ENCODE peak calls at places on chromosomes 4 and X, in six cellular contexts. K, C, Z, B, G and W are unnamed samples. For H3K9me3, the result is how much of the 10 kb centered on the place peaks cover.

GRCh38 chr4:121686265-121686664 is 10.5 kb downstream of the ANXA5 start:
- DNase-seq in K (no peak), C (no peak), Z (no peak), B (no peak), G (no peak), W (no peak)

GRCh38 chr4:189136462-189136861 is 804.2 kb upstream of the FRG1 start:
- DNase-seq in K (no peak), C (no peak), Z (no peak), B (no peak), G (no peak), W (no peak)

GRCh38 chrX:40004916-40005289 is 92.9 kb downstream of the BCOR start:
- DNase-seq in K (no peak), C (no peak), Z (peak), B (no peak), G (no peak), W (no peak)

GRCh38 chr4:124486423-124486822 is 226.1 kb downstream of the ANKRD50 start:
- DNase-seq in K (no peak), C (no peak), Z (no peak), B (no peak), G (no peak), W (no peak)

GRCh38 chr4:18022572-18023039 is 1.1 kb upstream of the LCORL start:
- DNase-seq in K (peak), C (no peak), Z (no peak), B (no peak), G (no peak), W (no peak)

GRCh38 chr4:98110214-98110613 is 33.1 kb downstream of the STPG2 start:
- DNase-seq in K (no peak), C (no peak), Z (no peak), B (no peak), G (no peak), W (no peak)

GRCh38 chr4:123606336-123606735 is 209.7 kb downstream of the SPRY1 start:
- DNase-seq in K (no peak), C (no peak), Z (no peak), B (no peak), G (no peak), W (no peak)

GRCh38 chr4:105462042-105462421 is 11.8 kb downstream of the PPA2 start:
- DNase-seq in K (no peak), C (no peak), Z (no peak), B (no peak), G (no peak), W (no peak)

GRCh38 chr4:7831330-7831729 is 108.3 kb downstream of the AFAP1 start:
- DNase-seq in K (no peak), C (peak), Z (no peak), B (peak), G (no peak), W (no peak)

GRCh38 chr4:153153339-153153851 is 50.8 kb upstream of the TRIM2 start:
- DNase-seq in K (peak), C (peak), Z (peak), B (no peak), G (peak), W (no peak)

GRCh38 chr4:73376251-73376650 is 27.8 kb upstream of the ALB start:
- DNase-seq in K (no peak), C (no peak), Z (no peak), B (no peak), G (no peak), W (no peak)

GRCh38 chrX:75603833-75604232 is 81.0 kb upstream of the ZDHHC15 start:
- DNase-seq in K (peak), C (peak), Z (no peak), B (peak), G (no peak), W (no peak)

GRCh38 chr4:25857403-25857802 is 5.4 kb downstream of the SEL1L3 start:
- DNase-seq in K (no peak), C (no peak), Z (no peak), B (no peak), G (no peak), W (no peak)

GRCh38 chr4:103204114-103204513 is 6.0 kb upstream of the CENPE start:
- DNase-seq in K (no peak), C (no peak), Z (no peak), B (no peak), G (no peak), W (no peak)
- TF ChIP-seq CTCF in K (peak), C (no peak), Z (no peak), B (peak), G (no peak), W (peak)

GRCh38 chrX:44104699-44105098 is 131.5 kb upstream of the NDP start:
- DNase-seq in K (no peak), C (no peak), Z (no peak), B (no peak), G (no peak), W (no peak)
- H3K9me3 ChIP-seq in K (under half), C (under half), Z (under half), B (under half), G (under half), W (under half)

GRCh38 chr4:78292336-78292735 is 235.2 kb downstream of the FRAS1 start:
- DNase-seq in K (no peak), C (no peak), Z (no peak), B (no peak), G (no peak), W (no peak)

GRCh38 chr4:78291277-78291676 is 234.2 kb downstream of the FRAS1 start:
- DNase-seq in K (no peak), C (no peak), Z (no peak), B (no peak), G (no peak), W (no peak)

GRCh38 chr4:78296261-78296660 is 239.1 kb downstream of the FRAS1 start:
- DNase-seq in K (no peak), C (no peak), Z (no peak), B (no peak), G (no peak), W (no peak)

GRCh38 chr4:78293348-78293747 is 236.2 kb downstream of the FRAS1 start:
- DNase-seq in K (no peak), C (no peak), Z (no peak), B (no peak), G (no peak), W (no peak)

GRCh38 chr4:78293841-78294301 is 236.7 kb downstream of the FRAS1 start:
- DNase-seq in K (no peak), C (no peak), Z (no peak), B (no peak), G (no peak), W (no peak)
- TF ChIP-seq CTCF in K (peak), C (no peak), Z (no peak), B (no peak), G (no peak), W (no peak)

GRCh38 chr4:38366997-38367396 is 297.0 kb upstream of the KLF3 start:
- DNase-seq in K (no peak), C (no peak), Z (no peak), B (no peak), G (no peak), W (no peak)

GRCh38 chr4:38365748-38366310 is 298.2 kb upstream of the KLF3 start:
- DNase-seq in K (no peak), C (no peak), Z (no peak), B (no peak), G (no peak), W (no peak)

GRCh38 chr4:38366451-38366850 is 297.5 kb upstream of the KLF3 start:
- DNase-seq in K (no peak), C (peak), Z (no peak), B (no peak), G (no peak), W (no peak)

GRCh38 chr4:38367642-38368189 is 296.3 kb upstream of the KLF3 start:
- DNase-seq in K (no peak), C (no peak), Z (no peak), B (no peak), G (no peak), W (no peak)

GRCh38 chr4:38368612-38369011 is 295.4 kb upstream of the KLF3 start:
- DNase-seq in K (no peak), C (no peak), Z (no peak), B (no peak), G (no peak), W (no peak)
- H3K9me3 ChIP-seq in K (under half), C (under half), Z (under half), B (under half), G (under half), W (under half)

DNA sequence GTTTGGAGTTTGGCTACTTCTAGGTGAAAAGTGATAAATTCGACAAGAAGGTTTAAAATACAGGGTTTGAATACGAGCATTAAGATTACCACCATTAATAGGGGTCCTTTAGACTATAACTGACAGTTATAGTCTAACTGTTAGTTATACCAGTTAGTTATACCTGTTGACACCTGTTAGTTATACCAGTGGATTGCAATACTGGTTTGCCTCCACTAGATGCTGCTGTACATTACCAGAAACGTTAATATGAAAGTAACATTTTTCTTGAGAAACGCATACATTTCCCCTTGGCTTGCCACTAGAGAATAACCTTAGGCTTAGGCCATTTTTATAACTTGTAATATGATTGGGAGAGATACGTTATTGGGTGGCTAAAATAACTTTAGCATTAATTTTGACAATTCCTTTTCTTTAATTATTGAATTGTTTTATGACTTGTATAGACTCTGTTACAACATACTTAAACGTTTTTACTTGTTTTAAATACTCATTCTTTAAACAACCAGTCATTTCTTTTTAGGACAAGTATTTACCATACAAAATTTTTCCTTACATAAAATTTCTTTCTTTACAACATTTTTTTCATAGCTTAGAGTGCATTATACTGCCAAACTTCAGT is 911.2 kb downstream of the FSTL5 start:
- DNase-seq in K (peak), C (no peak), Z (no peak), B (no peak), G (no peak), W (no peak)
- TF ChIP-seq CTCF in K (peak), C (peak), Z (peak), B (no peak), G (peak), W (peak)

DNA sequence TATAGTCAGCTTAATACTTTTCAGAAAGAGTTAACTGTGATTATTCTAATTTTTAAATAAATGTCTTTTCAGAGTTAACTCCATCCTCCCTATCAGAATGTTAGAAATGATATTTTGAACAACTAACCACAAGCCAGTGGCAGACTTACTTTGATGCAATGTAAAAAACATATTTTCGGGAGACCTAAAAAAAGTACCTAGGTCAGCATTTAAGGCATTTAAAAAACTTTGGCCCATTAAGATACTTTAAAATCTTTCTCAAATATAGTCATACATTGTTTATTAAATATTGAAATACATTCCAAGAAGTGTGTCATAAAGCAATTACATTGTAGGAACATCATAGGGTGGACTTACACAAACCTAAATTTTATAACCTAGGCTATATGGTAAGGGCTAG is 426.1 kb downstream of the PABPC4L start:
- DNase-seq in K (no peak), C (no peak), Z (no peak), B (no peak), G (no peak), W (no peak)
- H3K9me3 ChIP-seq in K (under half), C (under half), Z (under half), B (under half), G (under half), W (under half)

DNA sequence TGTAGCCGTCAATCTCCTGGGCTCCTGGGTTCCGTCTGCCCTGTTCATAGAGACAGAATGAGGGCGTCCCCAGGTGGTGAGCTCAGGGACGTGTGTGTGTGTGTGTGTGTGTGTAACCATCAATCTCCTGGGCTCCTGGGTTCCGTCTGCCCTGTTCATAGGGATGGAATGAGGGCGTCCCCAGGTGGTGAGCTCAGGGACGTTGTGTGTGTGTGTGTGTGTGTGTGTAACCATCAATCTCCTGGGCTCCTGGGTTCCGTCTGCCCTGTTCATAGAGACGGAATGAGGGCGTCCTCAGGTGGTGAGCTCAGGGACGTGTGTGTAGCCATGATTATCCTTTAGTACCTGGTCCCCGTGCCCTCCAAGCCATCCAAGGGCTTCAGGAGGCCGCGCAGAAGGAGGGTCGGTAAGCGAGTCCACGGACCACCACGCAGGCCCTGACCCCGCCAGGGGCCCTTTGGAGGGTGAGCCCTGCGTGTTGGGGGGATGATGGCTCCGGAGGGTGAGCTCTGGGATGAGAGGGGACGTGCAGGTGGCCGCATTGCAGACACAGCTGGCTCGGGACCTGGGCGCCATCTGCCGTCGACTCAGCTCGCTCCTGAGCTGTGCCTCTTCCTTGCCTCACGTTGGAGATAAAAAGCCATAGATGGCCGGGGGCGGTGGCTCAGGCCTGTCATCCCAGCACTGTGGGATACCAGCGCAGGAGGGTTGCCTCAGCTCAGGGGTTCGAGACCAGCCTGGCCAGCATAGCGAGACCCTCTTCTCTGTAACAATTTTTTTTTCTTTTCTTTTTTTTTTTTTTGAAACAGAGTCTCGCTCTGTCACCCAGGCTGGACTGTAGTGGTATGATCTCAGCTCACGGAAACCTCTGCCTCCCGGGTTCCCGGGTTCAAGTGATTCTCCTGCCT is 5.4 kb upstream of the GTPBP6 start:
- DNase-seq in K (peak), C (no peak), Z (peak), B (no peak), G (peak), W (peak)
- TF ChIP-seq CTCF in K (peak), C (no peak), Z (no peak), B (peak), G (no peak), W (no peak)

GRCh38 chrX:66601522-66601921 is 37.4 kb downstream of the EDA2R start:
- DNase-seq in K (no peak), C (no peak), Z (no peak), B (no peak), G (no peak), W (no peak)
- H3K9me3 ChIP-seq in K (under half), C (under half), Z (under half), B (under half), G (under half), W (under half)